ENCODE peak calls at places on chromosome 13, in six cellular contexts. One of them, this sample, is unnamed.

GRCh38 chr13:114063545-114064515 is 68.6 kb downstream of the RASA3 start:
- DNase-seq in body of pancreas: peak
- DNase-seq in PC-3: peak
- DNase-seq in T-helper 2 cell treated with Interferon-gamma antibody and Interleukin-4, amounts not matched to agents 5 μg/mL and 100 μg/mL, for 36 hours: no peak
- DNase-seq in cardiac fibroblast: peak
- DNase-seq in GM13976: no peak
- DNase-seq in this sample: peak

GRCh38 chr13:81597101-81597500 is 1256.2 kb upstream of the SPRY2 start:
- DNase-seq in body of pancreas: no peak
- DNase-seq in PC-3: no peak
- DNase-seq in T-helper 2 cell treated with Interferon-gamma antibody and Interleukin-4, amounts not matched to agents 5 μg/mL and 100 μg/mL, for 36 hours: no peak
- DNase-seq in cardiac fibroblast: no peak
- DNase-seq in GM13976: no peak
- DNase-seq in this sample: no peak

GRCh38 chr13:109654341-109655205 is 131.8 kb downstream of the IRS2 start:
- DNase-seq in body of pancreas: no peak
- DNase-seq in PC-3: no peak
- DNase-seq in T-helper 2 cell treated with Interferon-gamma antibody and Interleukin-4, amounts not matched to agents 5 μg/mL and 100 μg/mL, for 36 hours: no peak
- DNase-seq in cardiac fibroblast: peak
- DNase-seq in GM13976: no peak
- DNase-seq in this sample: no peak

GRCh38 chr13:43291289-43292055 is 268.1 kb downstream of the DNAJC15 start:
- DNase-seq in body of pancreas: no peak
- DNase-seq in PC-3: no peak
- DNase-seq in T-helper 2 cell treated with Interferon-gamma antibody and Interleukin-4, amounts not matched to agents 5 μg/mL and 100 μg/mL, for 36 hours: no peak
- DNase-seq in cardiac fibroblast: no peak
- DNase-seq in GM13976: no peak
- DNase-seq in this sample: no peak

GRCh38 chr13:50326746-50327145 is 311.5 kb downstream of the KCNRG start:
- DNase-seq in body of pancreas: no peak
- DNase-seq in PC-3: peak
- DNase-seq in T-helper 2 cell treated with Interferon-gamma antibody and Interleukin-4, amounts not matched to agents 5 μg/mL and 100 μg/mL, for 36 hours: no peak
- DNase-seq in cardiac fibroblast: no peak
- DNase-seq in GM13976: no peak
- DNase-seq in this sample: no peak

GRCh38 chr13:75365724-75366173 is 116.2 kb downstream of the TBC1D4 start:
- DNase-seq in body of pancreas: no peak
- DNase-seq in PC-3: peak
- DNase-seq in T-helper 2 cell treated with Interferon-gamma antibody and Interleukin-4, amounts not matched to agents 5 μg/mL and 100 μg/mL, for 36 hours: peak
- DNase-seq in cardiac fibroblast: peak
- DNase-seq in GM13976: peak
- DNase-seq in this sample: peak

GRCh38 chr13:67224148-67224846 is 5.8 kb downstream of the PCDH9 start:
- DNase-seq in body of pancreas: peak
- DNase-seq in PC-3: peak
- DNase-seq in T-helper 2 cell treated with Interferon-gamma antibody and Interleukin-4, amounts not matched to agents 5 μg/mL and 100 μg/mL, for 36 hours: no peak
- DNase-seq in cardiac fibroblast: peak
- DNase-seq in GM13976: no peak
- DNase-seq in this sample: peak

GRCh38 chr13:73672492-73672891 is 461.7 kb downstream of the KLF12 start:
- DNase-seq in body of pancreas: no peak
- DNase-seq in PC-3: peak
- DNase-seq in T-helper 2 cell treated with Interferon-gamma antibody and Interleukin-4, amounts not matched to agents 5 μg/mL and 100 μg/mL, for 36 hours: no peak
- DNase-seq in cardiac fibroblast: peak
- DNase-seq in GM13976: no peak
- DNase-seq in this sample: no peak

This sample was measured in SJSA1.